ENCODE peak calls at places on chromosomes 4 and X, in seven cellular contexts. S is upper lobe of right lung; Z is AG04450; K is uterus; D is tibial nerve; U is mesendoderm; M is CD8-positive, alpha-beta memory T cell. Y is an unnamed sample.

GRCh38 chrX:12441376-12442128 is 303.3 kb downstream of the FRMPD4 start:
- DNase-seq in S (no peak), Z (peak; percentile 63), K (no peak), D (no peak), U (no peak), M (no peak), Y (no peak)

GRCh38 chr4:189988892-189989431 is 38.1 kb downstream of the FRG2 start:
- DNase-seq in S (no peak), Z (no peak), K (no peak), D (no peak), U (no peak), M (no peak), Y (no peak)

GRCh38 chrX:56557376-56557929 is 6.0 kb upstream of the UBQLN2 start:
- DNase-seq in S (no peak), Z (no peak), K (no peak), D (no peak), U (no peak), M (no peak), Y (no peak)

GRCh38 chr4:89300490-89300889 is 7.1 kb downstream of the GPRIN3 start:
- DNase-seq in S (no peak), Z (no peak), K (no peak), D (no peak), U (no peak), M (no peak), Y (no peak)

GRCh38 chrX:150926304-150926703 is 27.8 kb upstream of the CD99L2 start:
- DNase-seq in S (no peak), Z (no peak), K (no peak), D (no peak), U (no peak), M (no peak), Y (no peak)

GRCh38 chrX:13414006-13414647 is 94.3 kb upstream of the ATXN3L start:
- DNase-seq in S (no peak), Z (no peak), K (no peak), D (no peak), U (no peak), M (no peak), Y (no peak)

GRCh38 chr4:128225148-128225547 is 62.5 kb downstream of the PGRMC2 start:
- DNase-seq in S (no peak), Z (peak; percentile 69), K (no peak), D (no peak), U (no peak), M (no peak), Y (no peak)

GRCh38 chr4:136653640-136654406 is 878.5 kb downstream of the PCDH18 start:
- DNase-seq in S (no peak), Z (no peak), K (no peak), D (no peak), U (no peak), M (no peak), Y (no peak)

GRCh38 chr4:107734120-107734519 is 14.1 kb upstream of the PAPSS1 start:
- DNase-seq in S (no peak), Z (no peak), K (no peak), D (no peak), U (peak; percentile 76), M (no peak), Y (no peak)

GRCh38 chrX:53239474-53239873 is 14.5 kb upstream of the KDM5C start:
- DNase-seq in S (no peak), Z (no peak), K (no peak), D (no peak), U (peak; percentile 61), M (no peak), Y (no peak)

GRCh38 chrX:145002776-145003175 is 244.5 kb upstream of the SPANXN1 start:
- DNase-seq in S (no peak), Z (no peak), K (no peak), D (no peak), U (peak; percentile 10), M (no peak), Y (no peak)

GRCh38 chr4:8350326-8350725 is 80.8 kb downstream of the HTRA3 start:
- DNase-seq in S (no peak), Z (no peak), K (no peak), D (no peak), U (no peak), M (no peak), Y (no peak)
- H3K27ac ChIP-seq in S (no peak overlapping the region), Z (no peak overlapping the region), K (no peak overlapping the region), D (no peak overlapping the region), U (no peak overlapping the region), M (no peak overlapping the region), Y (no peak overlapping the region)

DNA sequence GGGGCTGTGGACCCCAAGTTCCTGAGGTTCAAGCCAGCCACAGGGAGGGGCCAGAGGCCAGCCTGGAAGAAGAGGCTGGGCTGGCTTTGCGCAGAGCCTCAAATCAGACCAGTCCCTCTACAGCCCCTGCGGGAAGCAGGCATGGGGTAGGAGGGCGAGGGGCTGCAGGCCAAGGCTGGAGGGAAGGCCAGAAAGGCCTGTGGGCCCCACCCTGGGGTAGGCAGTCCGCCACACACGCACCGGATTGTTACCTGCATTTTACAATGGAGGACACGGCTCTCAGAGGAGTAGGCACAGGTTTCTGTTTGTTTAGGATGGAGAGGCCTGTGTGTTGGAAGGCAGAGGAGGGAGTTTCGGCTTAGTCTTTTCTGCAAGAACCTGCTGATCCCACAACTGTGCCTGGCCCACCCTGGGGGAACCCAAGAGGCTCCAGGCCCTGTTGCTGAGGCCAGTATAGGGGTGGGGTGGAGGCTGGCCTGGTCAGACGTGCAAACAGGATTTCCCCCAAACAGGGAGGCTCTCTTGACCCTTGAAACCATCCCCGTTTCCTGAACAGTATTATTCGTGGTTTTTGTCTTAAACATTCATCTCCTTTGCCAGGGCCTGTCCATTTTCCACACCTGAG is 659 bp upstream of the SLC49A3 start:
- DNase-seq in S (no peak), Z (no peak), K (no peak), D (no peak), U (no peak), M (no peak), Y (no peak)
- H3K27ac ChIP-seq in S (peak overlapping the region; percentile 88), Z (no peak overlapping the region), K (peak overlapping the region; percentile 77), D (peak overlapping the region; percentile 87), U (no peak overlapping the region), M (no peak overlapping the region), Y (peak overlapping the region; percentile 79)

GRCh38 chr4:101347267-101347556 is at the start of gene PPP3CA:
- DNase-seq in S (no peak), Z (no peak), K (no peak), D (no peak), U (no peak), M (no peak), Y (no peak)

GRCh38 chr4:101345596-101346311 is 1.6 kb downstream of the PPP3CA start:
- DNase-seq in S (peak; percentile 85), Z (no peak), K (peak; percentile 76), D (peak; percentile 21), U (peak; percentile 81), M (peak; percentile 79), Y (peak; percentile 31)

GRCh38 chr4:101345271-101345595 is 2.1 kb downstream of the PPP3CA start:
- DNase-seq in S (no peak), Z (no peak), K (peak; percentile 14), D (no peak), U (no peak), M (no peak), Y (no peak)

GRCh38 chr4:101346562-101347266 is 612 bp downstream of the PPP3CA start:
- DNase-seq in S (peak; percentile 85), Z (no peak), K (peak; percentile 62), D (peak; percentile 42), U (peak; percentile 70), M (peak; percentile 76), Y (peak; percentile 58)

DNA sequence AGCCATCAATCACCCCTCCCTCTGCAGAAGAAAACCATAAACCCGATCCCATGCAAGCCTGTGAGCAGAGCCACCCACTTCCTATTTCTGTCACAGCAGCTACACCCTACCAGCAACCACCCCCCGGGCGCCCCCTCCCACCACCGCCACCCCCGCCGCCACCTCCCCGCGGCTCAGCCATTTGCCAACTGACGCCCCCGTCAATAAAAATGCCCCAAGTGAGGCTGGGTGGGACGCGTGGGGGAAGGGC is 1.1 kb downstream of the PPP3CA start:
- DNase-seq in S (no peak), Z (no peak), K (no peak), D (no peak), U (no peak), M (peak; percentile 76), Y (no peak)
- H3K27ac ChIP-seq in S (peak overlapping the region; percentile 92), Z (no peak overlapping the region), K (peak overlapping the region; percentile 88), D (peak overlapping the region; percentile 98), U (no peak overlapping the region), M (no peak overlapping the region), Y (peak overlapping the region; percentile 95)

GRCh38 chr4:76590847-76591281 is 155.8 kb downstream of the SHROOM3 start:
- DNase-seq in S (no peak), Z (no peak), K (no peak), D (no peak), U (no peak), M (no peak), Y (no peak)
- H3K27ac ChIP-seq in S (peak overlapping the region; percentile 85), Z (peak overlapping the region; percentile 63), K (peak overlapping the region; percentile 13), D (peak overlapping the region; percentile 71), U (peak overlapping the region; percentile 60), M (no peak overlapping the region), Y (no peak overlapping the region)

DNA sequence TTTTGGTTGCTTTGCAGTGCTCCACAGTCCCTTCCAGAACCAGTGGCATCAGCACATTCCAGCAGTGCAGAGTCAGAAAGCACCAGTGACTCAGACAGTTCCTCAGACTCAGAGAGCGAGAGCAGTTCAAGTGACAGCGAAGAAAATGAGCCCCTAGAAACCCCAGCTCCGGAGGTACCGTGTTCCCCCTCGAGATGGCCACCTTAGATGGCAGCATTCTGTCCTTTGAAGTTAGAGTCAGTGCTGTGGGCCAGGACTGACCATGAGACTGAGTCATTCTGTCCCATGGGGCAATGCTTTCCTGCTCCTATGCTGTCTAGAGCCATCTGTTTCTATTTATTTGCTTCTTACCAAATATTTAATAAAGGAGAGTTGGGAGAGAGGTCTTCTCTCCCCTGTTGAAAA is 112.3 kb downstream of the KLHL8 start:
- DNase-seq in S (no peak), Z (no peak), K (peak; percentile 67), D (no peak), U (peak; percentile 76), M (no peak), Y (peak; percentile 71)
- H3K27ac ChIP-seq in S (peak overlapping the region; percentile 20), Z (peak overlapping the region; percentile 74), K (peak overlapping the region; percentile 87), D (peak overlapping the region; percentile 77), U (no peak overlapping the region), M (no peak overlapping the region), Y (peak overlapping the region; percentile 91)

Y was measured in gastrocnemius medialis.